ENCODE peak calls at places on chromosomes 3 and 15, in four cellular contexts. One of them, this sample, is unnamed.
A peak's percentile ranks its signal among the peaks of the same experiment; 100 is the strongest.

GRCh38 chr15:58793862-58794261 is 22.8 kb downstream of the MINDY2 start:
- DNase-seq in GM12878: no peak
- DNase-seq in K562: no peak
- DNase-seq in HEK293T: no peak
- DNase-seq in this sample: peak; percentile 73

GRCh38 chr3:119817964-119818363 is 36.1 kb downstream of the NR1I2 start:
- DNase-seq in K562: no peak
- DNase-seq in HEK293T: no peak
- DNase-seq in GM12878: no peak
- DNase-seq in this sample: peak; percentile 18

GRCh38 chr3:17290894-17291293 is 406.1 kb downstream of the PLCL2 start:
- DNase-seq in HEK293T: no peak
- DNase-seq in K562: no peak
- DNase-seq in GM12878: no peak
- DNase-seq in this sample: no peak

GRCh38 chr3:24288538-24289236 is 206.0 kb downstream of the THRB start:
- DNase-seq in K562: no peak
- DNase-seq in GM12878: no peak
- DNase-seq in HEK293T: no peak
- DNase-seq in this sample: no peak

GRCh38 chr3:99755831-99756230 is 61.8 kb upstream of the CMSS1 start:
- DNase-seq in GM12878: no peak
- DNase-seq in HEK293T: no peak
- DNase-seq in K562: no peak
- DNase-seq in this sample: no peak

GRCh38 chr3:60384352-60384751 is 866.9 kb downstream of the FHIT start:
- DNase-seq in GM12878: no peak
- DNase-seq in HEK293T: no peak
- DNase-seq in K562: no peak
- DNase-seq in this sample: no peak

GRCh38 chr3:50573566-50574279 is 4.4 kb downstream of the HEMK1 start:
- DNase-seq in K562: no peak
- DNase-seq in HEK293T: no peak
- DNase-seq in GM12878: no peak
- DNase-seq in this sample: no peak

GRCh38 chr15:58212909-58213526 is 74.8 kb downstream of the AQP9 start:
- DNase-seq in K562: peak; percentile 64
- DNase-seq in HEK293T: peak; percentile 34
- DNase-seq in GM12878: no peak
- DNase-seq in this sample: peak; percentile 14

GRCh38 chr3:24199775-24200247 is 254.7 kb downstream of the NR1D2 start:
- DNase-seq in K562: no peak
- DNase-seq in HEK293T: no peak
- DNase-seq in GM12878: no peak
- DNase-seq in this sample: no peak

GRCh38 chr3:129176051-129176450 is 7.6 kb downstream of the CNBP start:
- DNase-seq in HEK293T: no peak
- DNase-seq in GM12878: no peak
- DNase-seq in K562: no peak
- DNase-seq in this sample: no peak

GRCh38 chr15:94535298-94536048 is 304.1 kb downstream of the MCTP2 start:
- DNase-seq in GM12878: no peak
- DNase-seq in HEK293T: no peak
- DNase-seq in K562: no peak
- DNase-seq in this sample: no peak

GRCh38 chr3:61877359-61877770 is 316.0 kb downstream of the PTPRG start:
- DNase-seq in HEK293T: peak; percentile 21
- DNase-seq in GM12878: peak; percentile 17
- DNase-seq in K562: no peak
- DNase-seq in this sample: peak; percentile 25

GRCh38 chr15:76190767-76191538 is 120.3 kb downstream of the ETFA start:
- DNase-seq in K562: peak; percentile 86
- DNase-seq in HEK293T: peak; percentile 92
- DNase-seq in GM12878: peak; percentile 43
- DNase-seq in this sample: peak; percentile 67

GRCh38 chr3:38006031-38006430 is 15.4 kb downstream of the VILL start:
- DNase-seq in K562: no peak
- DNase-seq in HEK293T: no peak
- DNase-seq in GM12878: no peak
- DNase-seq in this sample: no peak

GRCh38 chr15:81531971-81532370 is 158.0 kb upstream of the TMC3 start:
- DNase-seq in GM12878: no peak
- DNase-seq in K562: no peak
- DNase-seq in HEK293T: no peak
- DNase-seq in this sample: no peak

GRCh38 chr3:100277255-100277800 is 16.5 kb downstream of the TBC1D23 start:
- DNase-seq in GM12878: no peak
- DNase-seq in K562: no peak
- DNase-seq in HEK293T: no peak
- DNase-seq in this sample: peak; percentile 13

GRCh38 chr3:14787630-14788029 is 31.1 kb upstream of the FGD5 start:
- DNase-seq in GM12878: no peak
- DNase-seq in K562: no peak
- DNase-seq in HEK293T: no peak
- DNase-seq in this sample: peak; percentile 49

GRCh38 chr15:34721802-34722795 is 32.7 kb downstream of the GJD2 start:
- DNase-seq in GM12878: no peak
- DNase-seq in K562: no peak
- DNase-seq in HEK293T: peak; percentile 38
- DNase-seq in this sample: peak; percentile 20

GRCh38 chr3:53137221-53137620 is 7.0 kb upstream of the RFT1 start:
- DNase-seq in K562: no peak
- DNase-seq in HEK293T: no peak
- DNase-seq in GM12878: no peak
- DNase-seq in this sample: no peak

GRCh38 chr3:50562866-50563265 is 4.7 kb downstream of the C3orf18 start:
- DNase-seq in HEK293T: no peak
- DNase-seq in K562: no peak
- DNase-seq in GM12878: no peak
- DNase-seq in this sample: no peak

GRCh38 chr15:22873204-22873701 is 34.8 kb downstream of the NIPA2 start:
- DNase-seq in K562: no peak
- DNase-seq in GM12878: no peak
- DNase-seq in HEK293T: no peak
- DNase-seq in this sample: no peak

GRCh38 chr15:55789066-55789660 is 46.2 kb upstream of the PRTG start:
- DNase-seq in GM12878: no peak
- DNase-seq in HEK293T: peak; percentile 32
- DNase-seq in K562: peak; percentile 67
- DNase-seq in this sample: no peak

GRCh38 chr15:85379403-85380131 is 836 bp upstream of the AKAP13 start:
- DNase-seq in HEK293T: no peak
- DNase-seq in K562: no peak
- DNase-seq in GM12878: no peak
- DNase-seq in this sample: no peak

GRCh38 chr3:185822221-185822956 is 2.5 kb downstream of the IGF2BP2 start:
- DNase-seq in HEK293T: no peak
- DNase-seq in K562: peak; percentile 38
- DNase-seq in GM12878: no peak
- DNase-seq in this sample: peak; percentile 57

GRCh38 chr15:51104512-51104911 is 9.8 kb upstream of the TNFAIP8L3 start:
- DNase-seq in K562: no peak
- DNase-seq in GM12878: no peak
- DNase-seq in HEK293T: no peak
- DNase-seq in this sample: no peak

GRCh38 chr3:144362126-144362525 is 390.5 kb downstream of the DIPK2A start:
- DNase-seq in HEK293T: no peak
- DNase-seq in GM12878: no peak
- DNase-seq in K562: no peak
- DNase-seq in this sample: no peak

GRCh38 chr3:143363276-143363675 is 243.7 kb downstream of the CHST2 start:
- DNase-seq in HEK293T: no peak
- DNase-seq in GM12878: no peak
- DNase-seq in K562: no peak
- DNase-seq in this sample: no peak

GRCh38 chr3:187827723-187828122 is 82.5 kb upstream of the BCL6 start:
- DNase-seq in GM12878: no peak
- DNase-seq in HEK293T: no peak
- DNase-seq in K562: no peak
- DNase-seq in this sample: no peak

GRCh38 chr15:44569316-44569715 is 32.4 kb downstream of the EIF3J start:
- DNase-seq in GM12878: no peak
- DNase-seq in K562: no peak
- DNase-seq in HEK293T: no peak
- DNase-seq in this sample: no peak

GRCh38 chr15:61086756-61087155 is 142.3 kb downstream of the RORA start:
- DNase-seq in GM12878: no peak
- DNase-seq in HEK293T: no peak
- DNase-seq in K562: no peak
- DNase-seq in this sample: no peak

GRCh38 chr3:50353231-50354004 is 2.8 kb downstream of the CYB561D2 start:
- DNase-seq in GM12878: no peak
- DNase-seq in K562: no peak
- DNase-seq in HEK293T: no peak
- DNase-seq in this sample: no peak

GRCh38 chr3:37456270-37456708 is 281.9 kb upstream of the LRRFIP2 start:
- DNase-seq in HEK293T: no peak
- DNase-seq in GM12878: no peak
- DNase-seq in K562: no peak
- DNase-seq in this sample: no peak

GRCh38 chr3:69011331-69011730 is 2.2 kb downstream of the EOGT start:
- DNase-seq in GM12878: no peak
- DNase-seq in K562: no peak
- DNase-seq in HEK293T: no peak
- DNase-seq in this sample: no peak

GRCh38 chr15:54159044-54159443 is 180.8 kb downstream of the UNC13C start:
- DNase-seq in K562: no peak
- DNase-seq in GM12878: no peak
- DNase-seq in HEK293T: no peak
- DNase-seq in this sample: no peak

GRCh38 chr3:66723231-66723630 is 222.4 kb upstream of the LRIG1 start:
- DNase-seq in GM12878: no peak
- DNase-seq in K562: no peak
- DNase-seq in HEK293T: no peak
- DNase-seq in this sample: no peak

DNA sequence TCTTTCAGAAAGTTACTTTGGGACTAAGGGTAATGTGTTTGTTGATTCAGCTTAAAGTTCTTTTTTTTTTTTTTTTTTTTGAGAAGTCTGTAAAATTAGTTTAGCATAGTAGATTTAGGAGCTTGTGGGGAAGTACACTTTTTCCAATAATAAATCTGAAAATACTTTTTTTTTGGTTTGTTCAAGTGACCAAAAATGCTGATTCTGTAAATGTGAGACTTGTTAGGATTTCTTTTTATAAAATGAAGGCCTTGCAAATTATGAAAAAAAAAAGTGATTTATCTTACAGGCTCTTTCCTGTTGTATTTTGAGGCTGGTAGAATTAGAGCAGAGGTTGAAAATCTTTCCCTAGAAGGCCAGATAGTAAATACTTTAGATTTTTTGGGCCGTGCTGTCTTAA is 7.6 kb downstream of the OXNAD1 start:
- DNase-seq in K562: no peak
- DNase-seq in HEK293T: no peak
- DNase-seq in GM12878: no peak
- DNase-seq in this sample: no peak
- TF ChIP-seq TARDBP in K562: no peak
- TF ChIP-seq TARDBP in HEK293T: no peak
- TF ChIP-seq TARDBP in GM12878: no peak
- TF ChIP-seq TARDBP in this sample: no peak

GRCh38 chr3:11818033-11818432 is 28.7 kb downstream of the TAMM41 start:
- DNase-seq in GM12878: no peak
- DNase-seq in K562: no peak
- DNase-seq in HEK293T: no peak
- DNase-seq in this sample: no peak

GRCh38 chr3:11819146-11819545 is 27.5 kb downstream of the TAMM41 start:
- DNase-seq in K562: no peak
- DNase-seq in GM12878: no peak
- DNase-seq in HEK293T: no peak
- DNase-seq in this sample: no peak

GRCh38 chr3:11825271-11825670 is 21.4 kb downstream of the TAMM41 start:
- DNase-seq in GM12878: no peak
- DNase-seq in HEK293T: no peak
- DNase-seq in K562: no peak
- DNase-seq in this sample: no peak

GRCh38 chr3:11820540-11821041 is 26.1 kb downstream of the TAMM41 start:
- DNase-seq in HEK293T: peak; percentile 15
- DNase-seq in K562: no peak
- DNase-seq in GM12878: no peak
- DNase-seq in this sample: no peak
- TF ChIP-seq TARDBP in HEK293T: no peak
- TF ChIP-seq TARDBP in K562: no peak
- TF ChIP-seq TARDBP in GM12878: no peak
- TF ChIP-seq TARDBP in this sample: no peak

DNA sequence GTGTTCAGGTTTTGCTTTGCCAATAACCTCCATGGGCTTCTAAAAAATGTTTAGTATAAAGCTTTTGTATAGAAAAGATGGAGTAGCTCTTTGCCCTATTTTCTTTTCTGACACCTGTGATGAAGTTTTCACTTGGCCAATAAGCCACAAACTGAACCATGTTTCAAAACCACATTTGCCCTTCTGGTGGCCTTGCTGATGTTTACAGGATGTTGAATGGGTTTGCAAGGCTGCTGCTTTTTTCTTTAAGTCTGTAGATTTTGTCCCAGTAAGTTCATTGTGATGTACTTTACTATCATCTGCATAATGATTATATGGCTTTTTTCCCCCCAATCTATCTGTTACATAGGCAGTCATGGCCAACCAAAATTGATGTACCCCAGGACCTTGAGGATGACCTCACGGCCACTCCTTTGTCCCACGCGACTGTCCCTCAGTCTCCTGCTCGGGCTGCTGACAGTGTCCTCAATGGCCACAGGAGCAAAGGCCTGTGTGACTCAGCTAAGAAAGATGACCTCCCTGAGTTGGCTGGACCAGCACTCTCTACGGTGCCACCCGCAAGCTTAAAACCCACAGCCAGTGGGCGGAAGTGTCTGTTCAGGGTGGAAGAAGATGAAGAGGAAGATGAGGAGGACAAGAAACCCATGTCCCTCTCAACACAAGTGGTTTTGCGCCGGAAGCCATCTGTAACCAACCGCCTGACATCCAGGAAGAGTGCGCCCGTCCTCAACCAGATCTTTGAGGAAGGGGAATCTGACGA is 60.8 kb downstream of the SNRK start:
- DNase-seq in GM12878: no peak
- DNase-seq in K562: no peak
- DNase-seq in HEK293T: no peak
- DNase-seq in this sample: no peak
- TF ChIP-seq TARDBP in GM12878: no peak
- TF ChIP-seq TARDBP in K562: no peak
- TF ChIP-seq TARDBP in HEK293T: no peak
- TF ChIP-seq TARDBP in this sample: no peak

GRCh38 chr3:64023187-64023860 is at the start of gene PSMD6:
- DNase-seq in HEK293T: peak; percentile 91
- DNase-seq in GM12878: peak; percentile 49
- DNase-seq in K562: peak; percentile 86
- DNase-seq in this sample: peak; percentile 68

GRCh38 chr3:64022451-64023186 is 675 bp downstream of the PSMD6 start:
- DNase-seq in HEK293T: no peak
- DNase-seq in GM12878: no peak
- DNase-seq in K562: no peak
- DNase-seq in this sample: no peak

GRCh38 chr3:64026346-64026745 is 3.1 kb upstream of the PSMD6 start:
- DNase-seq in GM12878: no peak
- DNase-seq in HEK293T: no peak
- DNase-seq in K562: no peak
- DNase-seq in this sample: no peak

GRCh38 chr3:64027708-64028107 is 4.4 kb upstream of the PSMD6 start:
- DNase-seq in GM12878: no peak
- DNase-seq in K562: no peak
- DNase-seq in HEK293T: no peak
- DNase-seq in this sample: no peak

GRCh38 chr3:64023861-64024223 is 548 bp upstream of the PSMD6 start:
- DNase-seq in HEK293T: no peak
- DNase-seq in K562: no peak
- DNase-seq in GM12878: no peak
- DNase-seq in this sample: peak; percentile 27
- TF ChIP-seq TARDBP in HEK293T: no peak
- TF ChIP-seq TARDBP in K562: no peak
- TF ChIP-seq TARDBP in GM12878: no peak
- TF ChIP-seq TARDBP in this sample: no peak

This sample was measured in HepG2.